ENCODE peak calls at places on chromosomes 11 and 22, in six cellular contexts. L is hepatic stellate cell; X is AG08395; S is SK-N-DZ; U is stimulated activated CD4-positive, alpha-beta T cell treated with anti-CD3 and anti-CD28 coated beads, Interleukin-1b, Interleukin-23, amount 100 ng/mL, for 48 hours; B is PC-3. M is an unnamed sample.
A peak's percentile ranks its signal among the peaks of the same experiment; 100 is the strongest.

GRCh38 chr11:75246673-75247350 is 6.2 kb downstream of the TPBGL start:
- DNase-seq in L (no peak), X (no peak), S (no peak), U (no peak), B (no peak), M (no peak)

GRCh38 chr11:10792385-10793068 is 16.2 kb downstream of the EIF4G2 start:
- DNase-seq in L (peak; percentile 75), X (peak; percentile 89), S (peak; percentile 83), U (peak; percentile 83), B (peak; percentile 88), M (peak; percentile 89)

GRCh38 chr22:25564979-25565677 is 653 bp downstream of the GRK3 start:
- DNase-seq in L (no peak), X (no peak), S (peak; percentile 68), U (peak; percentile 4), B (no peak), M (no peak)

GRCh38 chr11:1557904-1558831 is 13.9 kb downstream of the DUSP8 start:
- DNase-seq in L (peak; percentile 96), X (peak; percentile 93), S (no peak), U (no peak), B (peak; percentile 85), M (peak; percentile 81)

GRCh38 chr11:119615003-119615878 is 113.8 kb downstream of the NECTIN1 start:
- DNase-seq in L (peak; percentile 81), X (peak; percentile 63), S (no peak), U (no peak), B (peak; percentile 97), M (peak; percentile 78)

GRCh38 chr11:34680206-34680605 is 59.3 kb downstream of the EHF start:
- DNase-seq in L (no peak), X (no peak), S (no peak), U (no peak), B (peak; percentile 61), M (no peak)

GRCh38 chr11:10658621-10659338 is 34.8 kb downstream of the IRAG1 start:
- DNase-seq in L (no peak), X (no peak), S (no peak), U (no peak), B (peak; percentile 16), M (no peak)

GRCh38 chr11:82229346-82229745 is 504.3 kb downstream of the FAM181B start:
- DNase-seq in L (no peak), X (no peak), S (peak; percentile 39), U (no peak), B (peak; percentile 37), M (no peak)

GRCh38 chr22:39017596-39018365 is 3.1 kb upstream of the APOBEC3D start:
- DNase-seq in L (no peak), X (no peak), S (no peak), U (no peak), B (no peak), M (no peak)

GRCh38 chr11:44852159-44852707 is 98.5 kb downstream of the TP53I11 start:
- DNase-seq in L (no peak), X (no peak), S (no peak), U (no peak), B (peak; percentile 79), M (no peak)

M was measured in HTR-8/SVneo.